ENCODE peak calls at places on chromosomes 7 and 10, in eight cellular contexts. One of them, this sample, is unnamed.

GRCh38 chr10:109993551-109993950 is 14.2 kb upstream of the ADD3 start:
- DNase-seq in Panc1: no peak
- DNase-seq in cardiac fibroblast: no peak
- DNase-seq in uterus: no peak
- DNase-seq in DND-41: no peak
- DNase-seq in suprapubic skin: no peak
- DNase-seq in brain microvascular endothelial cell: no peak
- DNase-seq in retinal pigment epithelial cell: no peak
- DNase-seq in this sample: no peak

GRCh38 chr10:100046088-100046487 is 35.6 kb downstream of the CPN1 start:
- DNase-seq in DND-41: peak
- DNase-seq in suprapubic skin: peak
- DNase-seq in Panc1: peak
- DNase-seq in cardiac fibroblast: peak
- DNase-seq in retinal pigment epithelial cell: peak
- DNase-seq in brain microvascular endothelial cell: peak
- DNase-seq in uterus: peak
- DNase-seq in this sample: peak

GRCh38 chr10:114810926-114811325 is 10.7 kb upstream of the FHIP2A start:
- DNase-seq in cardiac fibroblast: no peak
- DNase-seq in DND-41: no peak
- DNase-seq in uterus: no peak
- DNase-seq in brain microvascular endothelial cell: no peak
- DNase-seq in suprapubic skin: no peak
- DNase-seq in retinal pigment epithelial cell: no peak
- DNase-seq in Panc1: no peak
- DNase-seq in this sample: peak

GRCh38 chr7:107045980-107046379 is 1.5 kb downstream of the PRKAR2B start:
- DNase-seq in Panc1: no peak
- DNase-seq in brain microvascular endothelial cell: no peak
- DNase-seq in cardiac fibroblast: peak
- DNase-seq in suprapubic skin: no peak
- DNase-seq in retinal pigment epithelial cell: no peak
- DNase-seq in DND-41: no peak
- DNase-seq in uterus: no peak
- DNase-seq in this sample: no peak

GRCh38 chr10:88901610-88902327 is 21.7 kb downstream of the STAMBPL1 start:
- DNase-seq in suprapubic skin: no peak
- DNase-seq in uterus: no peak
- DNase-seq in cardiac fibroblast: peak
- DNase-seq in DND-41: no peak
- DNase-seq in Panc1: no peak
- DNase-seq in brain microvascular endothelial cell: no peak
- DNase-seq in retinal pigment epithelial cell: no peak
- DNase-seq in this sample: peak

GRCh38 chr10:124025638-124026336 is 67.6 kb downstream of the CHST15 start:
- DNase-seq in DND-41: peak
- DNase-seq in suprapubic skin: no peak
- DNase-seq in uterus: no peak
- DNase-seq in Panc1: peak
- DNase-seq in cardiac fibroblast: peak
- DNase-seq in retinal pigment epithelial cell: no peak
- DNase-seq in brain microvascular endothelial cell: no peak
- DNase-seq in this sample: peak

GRCh38 chr10:91887900-91888225 is 21.4 kb downstream of the FGFBP3 start:
- DNase-seq in suprapubic skin: no peak
- DNase-seq in DND-41: no peak
- DNase-seq in uterus: no peak
- DNase-seq in brain microvascular endothelial cell: no peak
- DNase-seq in cardiac fibroblast: no peak
- DNase-seq in Panc1: no peak
- DNase-seq in retinal pigment epithelial cell: no peak
- DNase-seq in this sample: no peak

GRCh38 chr7:91239171-91239604 is 25.0 kb upstream of the FZD1 start:
- DNase-seq in cardiac fibroblast: peak
- DNase-seq in retinal pigment epithelial cell: no peak
- DNase-seq in DND-41: no peak
- DNase-seq in Panc1: no peak
- DNase-seq in uterus: no peak
- DNase-seq in suprapubic skin: no peak
- DNase-seq in brain microvascular endothelial cell: peak
- DNase-seq in this sample: no peak

GRCh38 chr10:74050653-74051052 is 52.7 kb downstream of the VCL start:
- DNase-seq in suprapubic skin: no peak
- DNase-seq in brain microvascular endothelial cell: no peak
- DNase-seq in DND-41: no peak
- DNase-seq in retinal pigment epithelial cell: no peak
- DNase-seq in cardiac fibroblast: no peak
- DNase-seq in Panc1: no peak
- DNase-seq in uterus: no peak
- DNase-seq in this sample: no peak
- TF ChIP-seq CTCF in suprapubic skin: no peak
- TF ChIP-seq CTCF in brain microvascular endothelial cell: no peak
- TF ChIP-seq CTCF in DND-41: no peak
- TF ChIP-seq CTCF in retinal pigment epithelial cell: no peak
- TF ChIP-seq CTCF in cardiac fibroblast: no peak
- TF ChIP-seq CTCF in Panc1: no peak
- TF ChIP-seq CTCF in uterus: no peak
- TF ChIP-seq CTCF in this sample: no peak

DNA sequence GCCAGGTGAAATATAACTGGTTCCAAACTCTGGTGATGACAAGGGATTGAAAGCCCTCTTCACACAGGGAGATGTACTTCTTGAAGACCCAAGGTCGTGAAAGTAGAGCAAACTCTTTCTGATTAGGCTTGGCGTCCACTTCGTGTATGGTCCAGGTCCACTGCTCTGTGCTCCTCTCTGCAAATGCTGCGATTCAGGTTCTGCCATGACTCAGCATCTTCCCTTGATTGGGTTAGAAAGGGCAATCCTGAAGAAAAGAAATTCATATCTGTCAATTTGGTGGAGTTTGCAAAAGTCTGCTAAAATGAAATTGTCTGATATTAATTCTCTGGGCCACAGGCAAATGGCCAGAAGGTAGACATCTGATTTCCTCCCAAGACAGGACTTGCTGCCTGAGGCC is 431.4 kb downstream of the ACTR3B start:
- DNase-seq in suprapubic skin: no peak
- DNase-seq in DND-41: no peak
- DNase-seq in uterus: no peak
- DNase-seq in Panc1: no peak
- DNase-seq in brain microvascular endothelial cell: no peak
- DNase-seq in cardiac fibroblast: no peak
- DNase-seq in retinal pigment epithelial cell: no peak
- DNase-seq in this sample: no peak
- H3K4me3 ChIP-seq in suprapubic skin: no peak
- H3K4me3 ChIP-seq in DND-41: no peak
- H3K4me3 ChIP-seq in uterus: no peak
- H3K4me3 ChIP-seq in Panc1: no peak
- H3K4me3 ChIP-seq in brain microvascular endothelial cell: no peak
- H3K4me3 ChIP-seq in cardiac fibroblast: no peak
- H3K4me3 ChIP-seq in retinal pigment epithelial cell: no peak
- H3K4me3 ChIP-seq in this sample: no peak

GRCh38 chr7:116582164-116582732 is 57.4 kb downstream of the CAV1 start:
- DNase-seq in suprapubic skin: no peak
- DNase-seq in brain microvascular endothelial cell: peak
- DNase-seq in Panc1: no peak
- DNase-seq in uterus: no peak
- DNase-seq in cardiac fibroblast: peak
- DNase-seq in retinal pigment epithelial cell: no peak
- DNase-seq in DND-41: no peak
- DNase-seq in this sample: no peak

GRCh38 chr7:116582806-116583444 is 58.1 kb downstream of the CAV1 start:
- DNase-seq in brain microvascular endothelial cell: peak
- DNase-seq in suprapubic skin: no peak
- DNase-seq in cardiac fibroblast: peak
- DNase-seq in DND-41: no peak
- DNase-seq in Panc1: no peak
- DNase-seq in retinal pigment epithelial cell: no peak
- DNase-seq in uterus: peak
- DNase-seq in this sample: peak

GRCh38 chr7:116584721-116585120 is 59.9 kb downstream of the CAV1 start:
- DNase-seq in uterus: no peak
- DNase-seq in suprapubic skin: no peak
- DNase-seq in brain microvascular endothelial cell: no peak
- DNase-seq in cardiac fibroblast: no peak
- DNase-seq in retinal pigment epithelial cell: no peak
- DNase-seq in Panc1: no peak
- DNase-seq in DND-41: no peak
- DNase-seq in this sample: no peak

GRCh38 chr7:116585392-116585791 is 60.6 kb downstream of the CAV1 start:
- DNase-seq in DND-41: no peak
- DNase-seq in cardiac fibroblast: no peak
- DNase-seq in Panc1: no peak
- DNase-seq in retinal pigment epithelial cell: no peak
- DNase-seq in suprapubic skin: no peak
- DNase-seq in uterus: no peak
- DNase-seq in brain microvascular endothelial cell: no peak
- DNase-seq in this sample: no peak

GRCh38 chr7:116583653-116584052 is 58.8 kb downstream of the CAV1 start:
- DNase-seq in brain microvascular endothelial cell: no peak
- DNase-seq in uterus: no peak
- DNase-seq in cardiac fibroblast: no peak
- DNase-seq in Panc1: no peak
- DNase-seq in retinal pigment epithelial cell: no peak
- DNase-seq in DND-41: no peak
- DNase-seq in suprapubic skin: no peak
- DNase-seq in this sample: peak
- TF ChIP-seq CTCF in brain microvascular endothelial cell: no peak
- TF ChIP-seq CTCF in uterus: no peak
- TF ChIP-seq CTCF in cardiac fibroblast: no peak
- TF ChIP-seq CTCF in Panc1: no peak
- TF ChIP-seq CTCF in retinal pigment epithelial cell: no peak
- TF ChIP-seq CTCF in DND-41: no peak
- TF ChIP-seq CTCF in suprapubic skin: no peak
- TF ChIP-seq CTCF in this sample: peak

GRCh38 chr10:129966831-129967578 is 2.9 kb upstream of the EBF3 start:
- DNase-seq in cardiac fibroblast: no peak
- DNase-seq in Panc1: no peak
- DNase-seq in suprapubic skin: no peak
- DNase-seq in retinal pigment epithelial cell: no peak
- DNase-seq in DND-41: no peak
- DNase-seq in brain microvascular endothelial cell: no peak
- DNase-seq in uterus: no peak
- DNase-seq in this sample: no peak
- H3K4me3 ChIP-seq in cardiac fibroblast: no peak
- H3K4me3 ChIP-seq in Panc1: no peak
- H3K4me3 ChIP-seq in suprapubic skin: no peak
- H3K4me3 ChIP-seq in retinal pigment epithelial cell: no peak
- H3K4me3 ChIP-seq in DND-41: no peak
- H3K4me3 ChIP-seq in brain microvascular endothelial cell: no peak
- H3K4me3 ChIP-seq in uterus: no peak
- H3K4me3 ChIP-seq in this sample: no peak

DNA sequence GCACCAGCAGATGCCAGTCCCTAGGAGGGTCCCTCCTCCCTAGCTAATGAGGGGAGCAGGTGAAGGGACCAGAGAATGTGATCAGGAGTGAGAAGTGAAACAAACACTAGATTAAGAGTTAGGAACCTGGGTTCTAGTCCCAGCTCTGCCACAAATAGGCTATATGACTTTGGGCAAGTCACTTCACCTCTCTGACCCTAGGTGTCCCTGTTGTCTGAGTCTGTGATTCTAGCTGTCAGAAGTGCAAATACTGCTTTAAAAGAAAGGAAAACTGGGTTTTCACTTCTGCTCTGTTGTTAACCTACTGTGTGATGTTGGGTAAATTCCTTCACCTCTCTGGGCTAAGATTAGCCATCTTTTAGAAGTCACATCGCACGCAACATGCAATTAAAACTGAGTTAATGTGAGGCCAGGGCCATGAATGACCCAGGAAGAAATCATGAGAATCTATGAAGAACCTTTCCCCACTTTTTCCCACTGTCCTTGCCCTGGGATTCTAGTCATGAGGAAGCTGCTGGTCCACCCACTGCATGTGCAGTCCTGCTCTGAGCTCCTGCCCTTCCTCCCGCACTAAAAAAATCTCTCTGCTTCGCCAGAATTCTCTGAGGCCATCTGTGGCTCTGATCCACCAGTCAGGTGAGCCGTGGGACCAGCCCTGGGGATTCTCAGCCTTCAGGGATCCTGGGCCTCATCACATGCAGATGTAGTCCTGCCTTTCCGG is 181.8 kb downstream of the PLXNA4 start:
- DNase-seq in suprapubic skin: no peak
- DNase-seq in DND-41: peak
- DNase-seq in cardiac fibroblast: peak
- DNase-seq in Panc1: no peak
- DNase-seq in retinal pigment epithelial cell: no peak
- DNase-seq in brain microvascular endothelial cell: no peak
- DNase-seq in uterus: no peak
- DNase-seq in this sample: peak
- TF ChIP-seq CTCF in suprapubic skin: no peak
- TF ChIP-seq CTCF in DND-41: peak
- TF ChIP-seq CTCF in cardiac fibroblast: peak
- TF ChIP-seq CTCF in Panc1: no peak
- TF ChIP-seq CTCF in retinal pigment epithelial cell: no peak
- TF ChIP-seq CTCF in brain microvascular endothelial cell: peak
- TF ChIP-seq CTCF in uterus: no peak
- TF ChIP-seq CTCF in this sample: peak

GRCh38 chr7:79403451-79403850 is 50.0 kb downstream of the MAGI2 start:
- DNase-seq in uterus: no peak
- DNase-seq in brain microvascular endothelial cell: no peak
- DNase-seq in cardiac fibroblast: peak
- DNase-seq in Panc1: no peak
- DNase-seq in suprapubic skin: no peak
- DNase-seq in DND-41: no peak
- DNase-seq in retinal pigment epithelial cell: no peak
- DNase-seq in this sample: no peak

GRCh38 chr7:79403879-79404278 is 49.6 kb downstream of the MAGI2 start:
- DNase-seq in brain microvascular endothelial cell: no peak
- DNase-seq in Panc1: no peak
- DNase-seq in suprapubic skin: no peak
- DNase-seq in retinal pigment epithelial cell: no peak
- DNase-seq in cardiac fibroblast: peak
- DNase-seq in uterus: no peak
- DNase-seq in DND-41: no peak
- DNase-seq in this sample: no peak

GRCh38 chr7:79401254-79401653 is 52.2 kb downstream of the MAGI2 start:
- DNase-seq in brain microvascular endothelial cell: no peak
- DNase-seq in cardiac fibroblast: no peak
- DNase-seq in suprapubic skin: no peak
- DNase-seq in uterus: no peak
- DNase-seq in retinal pigment epithelial cell: no peak
- DNase-seq in DND-41: no peak
- DNase-seq in Panc1: no peak
- DNase-seq in this sample: no peak

GRCh38 chr7:79398145-79398749 is 55.2 kb downstream of the MAGI2 start:
- DNase-seq in brain microvascular endothelial cell: no peak
- DNase-seq in retinal pigment epithelial cell: no peak
- DNase-seq in uterus: no peak
- DNase-seq in Panc1: no peak
- DNase-seq in suprapubic skin: no peak
- DNase-seq in DND-41: no peak
- DNase-seq in cardiac fibroblast: peak
- DNase-seq in this sample: no peak

DNA sequence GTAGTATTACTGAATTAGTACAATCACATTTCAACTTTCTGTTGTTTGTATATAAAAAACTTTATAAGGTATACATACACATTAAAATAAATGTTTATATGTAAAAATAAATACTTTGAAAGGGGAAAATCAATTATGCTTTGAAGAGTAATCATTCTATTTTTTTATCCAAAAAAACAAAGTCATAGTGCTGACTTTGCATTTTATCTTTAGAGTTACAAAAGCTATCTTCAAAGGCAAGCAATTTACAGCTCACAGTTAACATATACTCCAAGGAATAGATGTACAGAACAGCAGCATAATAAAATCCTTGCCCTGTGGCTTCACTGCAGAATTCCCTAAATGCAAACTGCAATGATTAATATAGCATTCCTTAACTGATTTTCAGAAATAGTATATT is 53.2 kb downstream of the MAGI2 start:
- DNase-seq in cardiac fibroblast: no peak
- DNase-seq in DND-41: no peak
- DNase-seq in retinal pigment epithelial cell: no peak
- DNase-seq in brain microvascular endothelial cell: no peak
- DNase-seq in suprapubic skin: no peak
- DNase-seq in Panc1: no peak
- DNase-seq in uterus: no peak
- DNase-seq in this sample: no peak
- H3K4me3 ChIP-seq in cardiac fibroblast: no peak
- H3K4me3 ChIP-seq in DND-41: no peak
- H3K4me3 ChIP-seq in retinal pigment epithelial cell: no peak
- H3K4me3 ChIP-seq in brain microvascular endothelial cell: no peak
- H3K4me3 ChIP-seq in suprapubic skin: no peak
- H3K4me3 ChIP-seq in Panc1: no peak
- H3K4me3 ChIP-seq in uterus: no peak
- H3K4me3 ChIP-seq in this sample: no peak

This sample was measured in GM12865.